ENCODE peak calls at places on chromosomes 5 and 9, in six cellular contexts. E is lower lobe of right lung; T is CD8-positive, alpha-beta T cell; S is tibial nerve; U is esophagus squamous epithelium; Y is fibroblast of mammary gland. M is an unnamed sample.

GRCh38 chr9:135009051-135009560 is 78.4 kb upstream of the OLFM1 start:
- DNase-seq in Y (no peak), U (no peak), S (no peak), E (no peak), T (no peak), M (no peak)

GRCh38 chr5:10649518-10650410 is 85.9 kb downstream of the ANKRD33B start:
- DNase-seq in T (no peak), U (no peak), E (no peak), Y (no peak), S (no peak), M (no peak)

GRCh38 chr9:105385372-105385985 is 62.4 kb upstream of the FSD1L start:
- DNase-seq in Y (peak; percentile 63), T (peak; percentile 25), E (no peak), U (no peak), S (no peak), M (no peak)

GRCh38 chr9:33447404-33448158 is at the start of gene AQP3:
- DNase-seq in U (no peak), S (peak; percentile 35), T (peak; percentile 76), E (peak; percentile 84), Y (no peak), M (peak; percentile 15)

GRCh38 chr5:116672203-116672602 is 97.6 kb upstream of the SEMA6A start:
- DNase-seq in T (no peak), U (no peak), E (no peak), S (no peak), Y (no peak), M (no peak)

GRCh38 chr5:34022131-34022705 is 14.4 kb upstream of the AMACR start:
- DNase-seq in Y (peak; percentile 30), S (no peak), T (no peak), U (no peak), E (no peak), M (peak; percentile 28)

GRCh38 chr9:80085668-80086067 is 513.9 kb downstream of the TLE4 start:
- DNase-seq in S (no peak), E (no peak), U (no peak), T (no peak), Y (no peak), M (no peak)

GRCh38 chr5:138900281-138900965 is 25.3 kb upstream of the LRRTM2 start:
- DNase-seq in Y (peak; percentile 50), T (no peak), S (no peak), U (no peak), E (no peak), M (peak; percentile 17)

GRCh38 chr9:37100317-37100716 is 20.1 kb upstream of the ZCCHC7 start:
- DNase-seq in T (no peak), U (no peak), Y (no peak), S (no peak), E (no peak), M (no peak)

GRCh38 chr9:70043689-70044449 is at the start of gene MAMDC2:
- DNase-seq in Y (peak; percentile 17), S (peak; percentile 51), U (no peak), E (peak; percentile 53), T (no peak), M (peak; percentile 18)

GRCh38 chr5:123450641-123451421 is 27.6 kb upstream of the CEP120 start:
- DNase-seq in U (no peak), T (no peak), E (no peak), S (no peak), Y (no peak), M (no peak)

GRCh38 chr5:83488271-83488670 is 16.7 kb downstream of the VCAN start:
- DNase-seq in T (no peak), U (no peak), E (no peak), Y (peak; percentile 45), S (no peak), M (peak; percentile 10)

GRCh38 chr5:56025303-56025885 is 30.6 kb upstream of the IL6ST start:
- DNase-seq in S (no peak), T (no peak), U (no peak), E (no peak), Y (peak; percentile 46), M (no peak)

GRCh38 chr9:72947987-72948465 is 4.8 kb downstream of the ALDH1A1 start:
- DNase-seq in Y (no peak), S (no peak), T (no peak), U (no peak), E (no peak), M (no peak)

GRCh38 chr5:136087961-136088871 is 44.4 kb upstream of the SMAD5 start:
- DNase-seq in S (no peak), T (no peak), Y (peak; percentile 81), U (no peak), E (peak; percentile 65), M (peak; percentile 93)

GRCh38 chr5:113581388-113581787 is 67.9 kb downstream of the YTHDC2 start:
- DNase-seq in E (no peak), U (no peak), S (no peak), T (no peak), Y (no peak), M (no peak)

GRCh38 chr9:107856633-107857032 is 367.1 kb upstream of the KLF4 start:
- DNase-seq in E (no peak), T (no peak), Y (no peak), U (no peak), S (no peak), M (no peak)
- H3K4me3 ChIP-seq in E (no peak overlapping the region), T (no peak overlapping the region), Y (no peak overlapping the region), U (no peak overlapping the region), S (no peak overlapping the region), M (no peak overlapping the region)

DNA sequence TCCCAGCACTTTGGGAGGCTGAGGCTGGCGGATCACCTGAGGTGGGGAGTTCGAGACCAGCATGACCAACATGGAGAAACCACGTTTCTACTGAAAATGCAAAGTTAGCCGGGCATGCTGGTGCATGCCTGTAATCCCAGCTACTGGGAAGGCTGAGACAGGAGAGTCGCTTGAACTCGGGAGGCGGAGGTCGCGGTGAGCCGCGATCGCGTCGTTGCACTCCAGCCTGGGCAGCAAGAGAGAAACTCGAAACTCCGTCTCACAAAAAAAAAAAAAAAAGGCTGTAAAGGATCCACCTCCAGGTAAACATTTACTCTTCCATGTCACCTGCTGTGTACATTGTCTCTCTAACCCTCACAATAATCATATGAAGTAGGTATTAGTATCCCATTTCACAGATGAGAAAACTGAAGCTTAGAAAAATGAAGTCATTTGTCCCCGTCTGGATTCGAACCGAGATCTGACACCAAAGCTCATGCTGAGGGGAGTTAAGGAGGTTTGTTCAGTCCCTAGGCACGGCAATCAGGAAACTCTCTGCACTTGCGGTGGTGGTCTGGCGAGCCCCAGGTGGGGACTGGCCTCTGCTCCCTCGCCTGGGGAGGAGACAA is 494 bp upstream of the DOCK2 start:
- DNase-seq in S (no peak), U (no peak), T (no peak), Y (no peak), E (no peak), M (no peak)
- H3K4me3 ChIP-seq in S (peak overlapping the region; percentile 51), U (peak overlapping the region; percentile 45), T (peak overlapping the region; percentile 70), Y (peak overlapping the region; percentile 34), E (peak overlapping the region; percentile 64), M (no peak overlapping the region)

DNA sequence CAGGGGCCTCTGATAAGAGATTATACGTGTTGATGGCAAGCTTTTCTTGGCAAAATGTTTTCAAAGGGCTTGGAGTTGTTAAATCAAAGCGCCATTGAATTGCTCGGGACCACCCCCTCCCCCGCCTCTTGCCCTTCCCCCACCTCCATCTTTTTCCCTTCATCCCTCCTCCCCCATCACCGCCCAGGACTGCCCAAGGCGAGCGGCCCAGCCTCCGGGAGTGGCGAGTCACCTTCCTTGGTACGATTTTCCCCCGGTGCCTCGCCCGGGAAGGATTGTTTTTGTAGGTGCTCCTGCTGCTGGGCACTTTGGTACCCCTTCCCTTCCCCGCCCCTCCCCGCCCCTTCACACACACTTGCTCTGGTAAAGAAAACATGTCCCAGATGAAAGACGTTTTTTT is 61.2 kb downstream of the TMEM174 start:
- DNase-seq in S (no peak), U (no peak), E (no peak), T (no peak), Y (no peak), M (no peak)
- H3K4me3 ChIP-seq in S (peak overlapping the region; percentile 52), U (peak overlapping the region; percentile 51), E (peak overlapping the region; percentile 46), T (no peak overlapping the region), Y (peak overlapping the region; percentile 31), M (no peak overlapping the region)

GRCh38 chr5:54175-54730 is 37.7 kb upstream of the PLEKHG4B start:
- DNase-seq in S (no peak), T (no peak), U (no peak), Y (no peak), E (no peak), M (no peak)
- H3K4me3 ChIP-seq in S (peak overlapping the region; percentile 52), T (no peak overlapping the region), U (peak overlapping the region; percentile 48), Y (no peak overlapping the region), E (peak overlapping the region; percentile 57), M (peak overlapping the region; percentile 46)

M was measured in MG63.